ENCODE peak calls at places on chromosomes 13 and 19, in seven cellular contexts. One of them, this sample, is unnamed.

GRCh38 chr13:26971990-26972888 is 199.4 kb downstream of the USP12 start:
- DNase-seq in AG10803: no peak
- DNase-seq in fibroblast of the conjunctiva: no peak
- DNase-seq in NCI-H1092 treated with DMSO at 0.1 percent for 48 hours: peak; percentile 87
- DNase-seq in fibroblast of mammary gland: peak; percentile 15
- DNase-seq in H9: peak; percentile 83
- DNase-seq in activated naive CD4-positive, alpha-beta T cell: no peak
- DNase-seq in this sample: peak; percentile 20

GRCh38 chr19:20233105-20233504 is 66.1 kb downstream of the ZNF486 start:
- DNase-seq in fibroblast of mammary gland: no peak
- DNase-seq in AG10803: no peak
- DNase-seq in activated naive CD4-positive, alpha-beta T cell: no peak
- DNase-seq in H9: no peak
- DNase-seq in NCI-H1092 treated with DMSO at 0.1 percent for 48 hours: no peak
- DNase-seq in fibroblast of the conjunctiva: no peak
- DNase-seq in this sample: no peak

GRCh38 chr13:33263976-33264619 is 21.5 kb downstream of the STARD13 start:
- DNase-seq in NCI-H1092 treated with DMSO at 0.1 percent for 48 hours: no peak
- DNase-seq in activated naive CD4-positive, alpha-beta T cell: no peak
- DNase-seq in AG10803: peak; percentile 73
- DNase-seq in fibroblast of mammary gland: peak; percentile 52
- DNase-seq in H9: no peak
- DNase-seq in fibroblast of the conjunctiva: no peak
- DNase-seq in this sample: no peak

GRCh38 chr19:8635422-8635821 is 5.0 kb downstream of the NFILZ start:
- DNase-seq in fibroblast of mammary gland: no peak
- DNase-seq in fibroblast of the conjunctiva: no peak
- DNase-seq in AG10803: peak; percentile 76
- DNase-seq in NCI-H1092 treated with DMSO at 0.1 percent for 48 hours: no peak
- DNase-seq in H9: no peak
- DNase-seq in activated naive CD4-positive, alpha-beta T cell: no peak
- DNase-seq in this sample: peak; percentile 16

GRCh38 chr19:57106646-57107235 is 13.0 kb upstream of the USP29 start:
- DNase-seq in fibroblast of the conjunctiva: no peak
- DNase-seq in AG10803: no peak
- DNase-seq in activated naive CD4-positive, alpha-beta T cell: no peak
- DNase-seq in H9: no peak
- DNase-seq in fibroblast of mammary gland: no peak
- DNase-seq in NCI-H1092 treated with DMSO at 0.1 percent for 48 hours: no peak
- DNase-seq in this sample: no peak

GRCh38 chr19:39389621-39390414 is 1.1 kb downstream of the PAF1 start:
- DNase-seq in fibroblast of mammary gland: no peak
- DNase-seq in NCI-H1092 treated with DMSO at 0.1 percent for 48 hours: no peak
- DNase-seq in fibroblast of the conjunctiva: no peak
- DNase-seq in H9: no peak
- DNase-seq in activated naive CD4-positive, alpha-beta T cell: no peak
- DNase-seq in AG10803: no peak
- DNase-seq in this sample: no peak

GRCh38 chr13:44146162-44146561 is 227.5 kb upstream of the SERP2 start:
- DNase-seq in fibroblast of the conjunctiva: no peak
- DNase-seq in activated naive CD4-positive, alpha-beta T cell: no peak
- DNase-seq in AG10803: no peak
- DNase-seq in fibroblast of mammary gland: no peak
- DNase-seq in NCI-H1092 treated with DMSO at 0.1 percent for 48 hours: no peak
- DNase-seq in H9: no peak
- DNase-seq in this sample: no peak

GRCh38 chr19:48400018-48400742 is 6.7 kb downstream of the GRIN2D start:
- DNase-seq in fibroblast of the conjunctiva: no peak
- DNase-seq in activated naive CD4-positive, alpha-beta T cell: no peak
- DNase-seq in AG10803: peak; percentile 82
- DNase-seq in H9: peak; percentile 98
- DNase-seq in NCI-H1092 treated with DMSO at 0.1 percent for 48 hours: peak; percentile 27
- DNase-seq in fibroblast of mammary gland: peak; percentile 91
- DNase-seq in this sample: peak; percentile 55

GRCh38 chr13:109938255-109938936 is 152.0 kb upstream of the IRS2 start:
- DNase-seq in H9: no peak
- DNase-seq in AG10803: peak; percentile 78
- DNase-seq in fibroblast of mammary gland: peak; percentile 96
- DNase-seq in NCI-H1092 treated with DMSO at 0.1 percent for 48 hours: no peak
- DNase-seq in fibroblast of the conjunctiva: peak; percentile 88
- DNase-seq in activated naive CD4-positive, alpha-beta T cell: no peak
- DNase-seq in this sample: peak; percentile 93

GRCh38 chr13:80726895-80727294 is 386.0 kb upstream of the SPRY2 start:
- DNase-seq in fibroblast of mammary gland: no peak
- DNase-seq in AG10803: no peak
- DNase-seq in H9: no peak
- DNase-seq in activated naive CD4-positive, alpha-beta T cell: no peak
- DNase-seq in NCI-H1092 treated with DMSO at 0.1 percent for 48 hours: no peak
- DNase-seq in fibroblast of the conjunctiva: no peak
- DNase-seq in this sample: no peak

GRCh38 chr13:20700288-20700687 is 3.2 kb upstream of the IL17D start:
- DNase-seq in AG10803: no peak
- DNase-seq in NCI-H1092 treated with DMSO at 0.1 percent for 48 hours: no peak
- DNase-seq in fibroblast of the conjunctiva: no peak
- DNase-seq in H9: no peak
- DNase-seq in fibroblast of mammary gland: no peak
- DNase-seq in activated naive CD4-positive, alpha-beta T cell: no peak
- DNase-seq in this sample: peak; percentile 49

GRCh38 chr13:113159701-113160100 is 1.3 kb downstream of the PROZ start:
- DNase-seq in fibroblast of mammary gland: no peak
- DNase-seq in fibroblast of the conjunctiva: no peak
- DNase-seq in AG10803: no peak
- DNase-seq in NCI-H1092 treated with DMSO at 0.1 percent for 48 hours: no peak
- DNase-seq in H9: peak; percentile 31
- DNase-seq in activated naive CD4-positive, alpha-beta T cell: no peak
- DNase-seq in this sample: no peak

GRCh38 chr19:53365899-53366493 is 491 bp downstream of the ZNF525 start:
- DNase-seq in activated naive CD4-positive, alpha-beta T cell: no peak
- DNase-seq in NCI-H1092 treated with DMSO at 0.1 percent for 48 hours: no peak
- DNase-seq in fibroblast of the conjunctiva: no peak
- DNase-seq in AG10803: peak; percentile 15
- DNase-seq in H9: no peak
- DNase-seq in fibroblast of mammary gland: no peak
- DNase-seq in this sample: no peak

GRCh38 chr13:95111608-95112007 is 189.6 kb downstream of the ABCC4 start:
- DNase-seq in NCI-H1092 treated with DMSO at 0.1 percent for 48 hours: no peak
- DNase-seq in fibroblast of the conjunctiva: no peak
- DNase-seq in AG10803: no peak
- DNase-seq in H9: no peak
- DNase-seq in activated naive CD4-positive, alpha-beta T cell: no peak
- DNase-seq in fibroblast of mammary gland: no peak
- DNase-seq in this sample: no peak

GRCh38 chr19:50899549-50899948 is 11.6 kb downstream of the KLK4 start:
- DNase-seq in NCI-H1092 treated with DMSO at 0.1 percent for 48 hours: no peak
- DNase-seq in fibroblast of mammary gland: no peak
- DNase-seq in AG10803: no peak
- DNase-seq in H9: no peak
- DNase-seq in fibroblast of the conjunctiva: no peak
- DNase-seq in activated naive CD4-positive, alpha-beta T cell: no peak
- DNase-seq in this sample: no peak

GRCh38 chr19:6223461-6224307 is 56.1 kb downstream of the MLLT1 start:
- DNase-seq in H9: no peak
- DNase-seq in fibroblast of the conjunctiva: no peak
- DNase-seq in fibroblast of mammary gland: no peak
- DNase-seq in activated naive CD4-positive, alpha-beta T cell: no peak
- DNase-seq in NCI-H1092 treated with DMSO at 0.1 percent for 48 hours: no peak
- DNase-seq in AG10803: no peak
- DNase-seq in this sample: no peak

GRCh38 chr13:114260818-114261217 is 20.6 kb upstream of the UPF3A start:
- DNase-seq in H9: no peak
- DNase-seq in fibroblast of mammary gland: no peak
- DNase-seq in activated naive CD4-positive, alpha-beta T cell: no peak
- DNase-seq in AG10803: no peak
- DNase-seq in fibroblast of the conjunctiva: no peak
- DNase-seq in NCI-H1092 treated with DMSO at 0.1 percent for 48 hours: no peak
- DNase-seq in this sample: no peak

GRCh38 chr13:75889427-75889826 is 253.3 kb downstream of the LMO7 start:
- DNase-seq in AG10803: no peak
- DNase-seq in H9: no peak
- DNase-seq in fibroblast of mammary gland: no peak
- DNase-seq in activated naive CD4-positive, alpha-beta T cell: no peak
- DNase-seq in fibroblast of the conjunctiva: no peak
- DNase-seq in NCI-H1092 treated with DMSO at 0.1 percent for 48 hours: no peak
- DNase-seq in this sample: no peak

GRCh38 chr13:94481966-94482365 is 2.5 kb upstream of the DCT start:
- DNase-seq in fibroblast of the conjunctiva: peak; percentile 30
- DNase-seq in activated naive CD4-positive, alpha-beta T cell: no peak
- DNase-seq in AG10803: peak; percentile 66
- DNase-seq in H9: no peak
- DNase-seq in NCI-H1092 treated with DMSO at 0.1 percent for 48 hours: no peak
- DNase-seq in fibroblast of mammary gland: peak; percentile 89
- DNase-seq in this sample: peak; percentile 66

GRCh38 chr19:14432817-14433453 is at the start of gene PKN1:
- DNase-seq in activated naive CD4-positive, alpha-beta T cell: no peak
- DNase-seq in fibroblast of the conjunctiva: no peak
- DNase-seq in H9: peak; percentile 67
- DNase-seq in fibroblast of mammary gland: no peak
- DNase-seq in AG10803: peak; percentile 35
- DNase-seq in NCI-H1092 treated with DMSO at 0.1 percent for 48 hours: peak; percentile 53
- DNase-seq in this sample: no peak

GRCh38 chr19:37957176-37957575 is 50.2 kb downstream of the SIPA1L3 start:
- DNase-seq in activated naive CD4-positive, alpha-beta T cell: no peak
- DNase-seq in fibroblast of mammary gland: no peak
- DNase-seq in AG10803: no peak
- DNase-seq in fibroblast of the conjunctiva: no peak
- DNase-seq in NCI-H1092 treated with DMSO at 0.1 percent for 48 hours: no peak
- DNase-seq in H9: no peak
- DNase-seq in this sample: no peak

GRCh38 chr13:113567681-113568080 is 16.9 kb upstream of the TFDP1 start:
- DNase-seq in fibroblast of the conjunctiva: no peak
- DNase-seq in AG10803: no peak
- DNase-seq in H9: no peak
- DNase-seq in NCI-H1092 treated with DMSO at 0.1 percent for 48 hours: no peak
- DNase-seq in fibroblast of mammary gland: no peak
- DNase-seq in activated naive CD4-positive, alpha-beta T cell: no peak
- DNase-seq in this sample: no peak

This sample was measured in IMR-90.